ENCODE peak calls at places on chromosomes 1 and 21, in eight cellular contexts. One of them, this sample, is unnamed.

GRCh38 chr1:241114699-241115233 is 242.2 kb downstream of the RGS7 start:
- DNase-seq in mesenchymal stem cell: no peak
- DNase-seq in HAP-1: no peak
- DNase-seq in A549: no peak
- DNase-seq in OCI-LY7: no peak
- DNase-seq in mucosa of descending colon: no peak
- DNase-seq in HCT116: no peak
- DNase-seq in stomach: no peak
- DNase-seq in this sample: no peak

GRCh38 chr1:234878288-234878687 is 250.3 kb downstream of the TOMM20 start:
- DNase-seq in mesenchymal stem cell: no peak
- DNase-seq in mucosa of descending colon: no peak
- DNase-seq in HCT116: no peak
- DNase-seq in HAP-1: no peak
- DNase-seq in stomach: no peak
- DNase-seq in OCI-LY7: no peak
- DNase-seq in A549: no peak
- DNase-seq in this sample: peak; percentile 50

GRCh38 chr1:44016875-44017400 is 14.3 kb downstream of the SLC6A9 start:
- DNase-seq in A549: no peak
- DNase-seq in mucosa of descending colon: no peak
- DNase-seq in OCI-LY7: no peak
- DNase-seq in HCT116: no peak
- DNase-seq in HAP-1: no peak
- DNase-seq in stomach: no peak
- DNase-seq in mesenchymal stem cell: no peak
- DNase-seq in this sample: no peak

GRCh38 chr1:14623090-14623489 is 24.6 kb downstream of the KAZN start:
- DNase-seq in stomach: no peak
- DNase-seq in mesenchymal stem cell: no peak
- DNase-seq in mucosa of descending colon: no peak
- DNase-seq in HAP-1: no peak
- DNase-seq in HCT116: no peak
- DNase-seq in OCI-LY7: no peak
- DNase-seq in A549: no peak
- DNase-seq in this sample: no peak

GRCh38 chr1:55400560-55400959 is 185.4 kb upstream of the USP24 start:
- DNase-seq in mucosa of descending colon: no peak
- DNase-seq in HAP-1: no peak
- DNase-seq in A549: no peak
- DNase-seq in HCT116: no peak
- DNase-seq in mesenchymal stem cell: no peak
- DNase-seq in OCI-LY7: no peak
- DNase-seq in stomach: no peak
- DNase-seq in this sample: no peak

GRCh38 chr21:28324690-28325089 is 668.0 kb downstream of the LTN1 start:
- DNase-seq in mesenchymal stem cell: no peak
- DNase-seq in OCI-LY7: no peak
- DNase-seq in A549: no peak
- DNase-seq in stomach: no peak
- DNase-seq in mucosa of descending colon: no peak
- DNase-seq in HCT116: no peak
- DNase-seq in HAP-1: no peak
- DNase-seq in this sample: no peak

GRCh38 chr1:63651110-63651776 is 58.0 kb downstream of the PGM1 start:
- DNase-seq in HAP-1: no peak
- DNase-seq in mucosa of descending colon: no peak
- DNase-seq in mesenchymal stem cell: no peak
- DNase-seq in HCT116: no peak
- DNase-seq in stomach: no peak
- DNase-seq in OCI-LY7: no peak
- DNase-seq in A549: no peak
- DNase-seq in this sample: no peak

GRCh38 chr1:8816306-8816705 is 1.1 kb downstream of the RERE start:
- DNase-seq in HAP-1: no peak
- DNase-seq in stomach: no peak
- DNase-seq in A549: no peak
- DNase-seq in OCI-LY7: peak; percentile 14
- DNase-seq in HCT116: no peak
- DNase-seq in mesenchymal stem cell: peak; percentile 46
- DNase-seq in mucosa of descending colon: no peak
- DNase-seq in this sample: no peak

GRCh38 chr1:177873238-177873637 is 96.6 kb downstream of the SEC16B start:
- DNase-seq in mucosa of descending colon: no peak
- DNase-seq in HCT116: no peak
- DNase-seq in HAP-1: no peak
- DNase-seq in OCI-LY7: no peak
- DNase-seq in mesenchymal stem cell: peak; percentile 82
- DNase-seq in stomach: no peak
- DNase-seq in A549: no peak
- DNase-seq in this sample: no peak

DNA sequence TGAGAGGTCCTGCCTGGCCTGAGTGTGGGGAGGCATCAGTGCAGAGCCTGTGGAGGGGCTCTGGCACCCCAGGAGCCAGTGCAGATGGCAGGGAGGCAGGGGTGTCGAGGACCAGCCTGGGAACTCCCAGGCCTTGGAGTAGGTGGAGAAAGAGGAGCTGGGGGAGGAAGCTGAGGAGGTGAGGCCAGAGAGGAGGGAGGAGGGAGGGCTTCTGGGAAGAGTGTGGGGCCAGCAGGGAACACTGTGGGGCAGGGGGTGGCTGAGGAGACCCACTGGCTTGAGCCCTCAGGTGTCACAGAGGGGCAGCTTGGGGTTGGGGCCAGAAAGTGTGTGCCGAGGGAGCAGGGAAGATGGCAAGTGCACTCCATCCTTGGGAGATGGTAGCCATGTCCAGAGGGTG is 3.8 kb downstream of the COQ8A start:
- DNase-seq in mucosa of descending colon: no peak
- DNase-seq in mesenchymal stem cell: no peak
- DNase-seq in A549: no peak
- DNase-seq in stomach: no peak
- DNase-seq in HAP-1: no peak
- DNase-seq in HCT116: no peak
- DNase-seq in OCI-LY7: no peak
- DNase-seq in this sample: no peak
- H3K4me1 ChIP-seq in mucosa of descending colon: peaks cover 54% of the 10 kb centered on the region
- H3K4me1 ChIP-seq in mesenchymal stem cell: peaks cover 10% of the 10 kb centered on the region
- H3K4me1 ChIP-seq in A549: peaks cover 14% of the 10 kb centered on the region
- H3K4me1 ChIP-seq in stomach: peaks cover 69% of the 10 kb centered on the region
- H3K4me1 ChIP-seq in HAP-1: peaks cover 5% of the 10 kb centered on the region
- H3K4me1 ChIP-seq in HCT116: peaks cover 27% of the 10 kb centered on the region
- H3K4me1 ChIP-seq in OCI-LY7: peaks cover 16% of the 10 kb centered on the region
- H3K4me1 ChIP-seq in this sample: peaks cover 66% of the 10 kb centered on the region

DNA sequence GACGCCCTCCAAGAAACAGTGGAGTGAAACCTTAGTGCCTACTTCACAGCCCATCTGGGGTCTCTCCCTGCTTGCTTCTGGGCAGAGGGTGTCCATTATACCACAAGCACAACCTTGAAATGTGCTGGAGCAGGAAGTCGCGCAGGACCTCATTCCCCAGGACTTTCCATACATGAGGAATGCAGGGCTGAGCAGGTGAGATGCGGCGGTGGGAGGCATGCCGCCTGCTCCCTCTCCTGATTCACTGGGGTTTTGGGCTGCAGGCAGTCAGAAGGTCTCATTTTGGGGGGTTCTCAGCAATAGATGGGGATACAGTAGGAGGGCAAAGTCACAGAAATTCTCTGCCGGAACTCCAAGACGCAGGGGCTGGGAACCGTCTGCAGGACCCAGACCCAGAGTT is 15.7 kb upstream of the UMODL1 start:
- DNase-seq in OCI-LY7: no peak
- DNase-seq in A549: no peak
- DNase-seq in mesenchymal stem cell: no peak
- DNase-seq in HCT116: no peak
- DNase-seq in stomach: no peak
- DNase-seq in mucosa of descending colon: no peak
- DNase-seq in HAP-1: no peak
- DNase-seq in this sample: no peak
- H3K4me3 ChIP-seq in OCI-LY7: no peak overlapping the region
- H3K4me3 ChIP-seq in A549: no peak overlapping the region
- H3K4me3 ChIP-seq in mesenchymal stem cell: no peak overlapping the region
- H3K4me3 ChIP-seq in HCT116: no peak overlapping the region
- H3K4me3 ChIP-seq in stomach: no peak overlapping the region
- H3K4me3 ChIP-seq in mucosa of descending colon: no peak overlapping the region
- H3K4me3 ChIP-seq in HAP-1: no peak overlapping the region
- H3K4me3 ChIP-seq in this sample: no peak overlapping the region

DNA sequence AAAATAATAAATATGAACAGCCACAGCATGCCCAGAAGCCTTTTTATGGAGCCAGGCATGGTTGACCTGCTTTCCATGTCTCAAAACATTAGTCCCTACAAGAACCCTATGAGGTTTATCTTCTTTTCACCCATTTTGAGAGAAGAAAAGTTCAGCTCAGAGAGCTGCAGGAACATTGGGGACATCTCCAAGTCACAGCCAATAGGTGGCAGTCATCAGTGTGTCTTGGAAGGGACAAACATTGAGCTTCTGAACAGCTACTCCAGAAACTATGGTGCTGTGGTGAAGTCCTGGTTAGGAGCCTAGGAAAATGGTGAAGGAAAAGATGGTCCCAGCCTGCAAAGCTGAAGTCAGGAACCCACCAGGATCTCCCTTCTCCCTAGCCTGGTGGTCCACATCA is 73.6 kb downstream of the JMJD4 start:
- DNase-seq in stomach: no peak
- DNase-seq in mesenchymal stem cell: no peak
- DNase-seq in mucosa of descending colon: no peak
- DNase-seq in OCI-LY7: no peak
- DNase-seq in HCT116: no peak
- DNase-seq in A549: no peak
- DNase-seq in HAP-1: no peak
- DNase-seq in this sample: no peak
- H3K9me3 ChIP-seq in stomach: peaks cover 94% of the 10 kb centered on the region
- H3K9me3 ChIP-seq in mesenchymal stem cell: peaks cover 100% of the 10 kb centered on the region
- H3K9me3 ChIP-seq in mucosa of descending colon: peaks cover 100% of the 10 kb centered on the region
- H3K9me3 ChIP-seq in OCI-LY7: peaks cover 75% of the 10 kb centered on the region
- H3K9me3 ChIP-seq in HCT116: peaks cover 54% of the 10 kb centered on the region
- H3K9me3 ChIP-seq in A549: peaks cover 92% of the 10 kb centered on the region
- H3K9me3 ChIP-seq in HAP-1: peaks cover 20% of the 10 kb centered on the region
- H3K9me3 ChIP-seq in this sample: peaks cover 84% of the 10 kb centered on the region

GRCh38 chr1:53303175-53303574 is 24.7 kb downstream of the LRP8 start:
- DNase-seq in HAP-1: no peak
- DNase-seq in stomach: no peak
- DNase-seq in A549: no peak
- DNase-seq in OCI-LY7: no peak
- DNase-seq in HCT116: no peak
- DNase-seq in mucosa of descending colon: no peak
- DNase-seq in mesenchymal stem cell: no peak
- DNase-seq in this sample: no peak
- H3K4me1 ChIP-seq in HAP-1: no peaks in the 10 kb centered on the region
- H3K4me1 ChIP-seq in stomach: no peaks in the 10 kb centered on the region
- H3K4me1 ChIP-seq in A549: no peaks in the 10 kb centered on the region
- H3K4me1 ChIP-seq in OCI-LY7: no peaks in the 10 kb centered on the region
- H3K4me1 ChIP-seq in HCT116: peaks cover 8% of the 10 kb centered on the region
- H3K4me1 ChIP-seq in mucosa of descending colon: no peaks in the 10 kb centered on the region
- H3K4me1 ChIP-seq in mesenchymal stem cell: peaks cover 21% of the 10 kb centered on the region
- H3K4me1 ChIP-seq in this sample: no peaks in the 10 kb centered on the region

DNA sequence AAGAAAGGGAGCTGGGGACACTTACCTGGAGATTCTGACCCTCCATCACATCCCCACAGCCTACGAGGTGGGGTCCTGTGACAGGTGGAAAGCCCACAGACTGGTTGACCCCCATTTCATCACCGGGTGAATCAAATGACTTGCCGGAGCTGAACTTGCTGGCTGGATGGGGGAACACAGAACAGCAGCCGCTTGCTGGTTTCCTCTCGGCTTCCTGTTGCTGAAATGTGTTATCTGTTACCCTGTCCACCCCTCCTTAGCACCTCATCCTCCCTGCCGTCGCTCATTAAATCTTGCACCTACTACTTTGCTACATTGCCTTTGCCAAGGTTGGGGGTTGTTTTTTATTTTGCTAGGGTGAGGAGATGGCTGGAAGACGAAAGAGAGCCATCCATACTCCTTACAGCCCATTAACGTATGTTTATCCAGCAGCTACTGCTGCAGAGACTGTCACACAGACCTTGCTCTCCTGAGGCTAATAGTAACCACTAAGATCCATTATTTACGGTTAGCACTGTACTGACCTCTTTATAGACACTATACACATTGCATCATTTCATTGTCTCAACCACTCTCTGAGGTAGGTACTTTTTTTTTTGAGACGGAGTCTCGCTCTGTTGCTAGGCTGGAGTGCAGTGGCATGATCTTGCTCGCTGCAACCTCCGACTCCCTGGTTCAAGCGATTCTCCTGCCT is 7.0 kb downstream of the PAFAH2 start:
- DNase-seq in A549: no peak
- DNase-seq in OCI-LY7: no peak
- DNase-seq in HAP-1: no peak
- DNase-seq in HCT116: no peak
- DNase-seq in stomach: no peak
- DNase-seq in mesenchymal stem cell: no peak
- DNase-seq in mucosa of descending colon: no peak
- DNase-seq in this sample: no peak
- H3K4me3 ChIP-seq in A549: no peak overlapping the region
- H3K4me3 ChIP-seq in OCI-LY7: no peak overlapping the region
- H3K4me3 ChIP-seq in HAP-1: no peak overlapping the region
- H3K4me3 ChIP-seq in HCT116: no peak overlapping the region
- H3K4me3 ChIP-seq in stomach: no peak overlapping the region
- H3K4me3 ChIP-seq in mesenchymal stem cell: no peak overlapping the region
- H3K4me3 ChIP-seq in mucosa of descending colon: no peak overlapping the region
- H3K4me3 ChIP-seq in this sample: no peak overlapping the region

DNA sequence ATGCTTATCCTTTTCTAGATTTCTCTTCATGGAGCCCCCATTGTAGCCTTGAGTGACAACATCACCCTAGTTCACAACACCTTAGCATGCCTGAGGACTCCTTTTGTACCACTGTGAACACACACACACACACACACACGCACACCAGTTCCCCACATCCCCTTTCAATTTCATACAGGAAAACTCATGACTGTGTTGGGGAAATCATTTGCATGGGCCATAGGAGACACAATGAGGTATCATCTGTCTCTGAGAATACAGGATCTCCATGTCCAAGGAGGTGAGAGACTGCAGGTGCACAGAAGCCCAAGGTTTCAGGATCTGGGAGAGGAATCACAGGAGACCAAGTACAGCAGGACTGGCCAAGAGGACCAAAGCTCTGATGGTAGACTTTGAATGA is 119.7 kb downstream of the TPTE start:
- DNase-seq in mucosa of descending colon: no peak
- DNase-seq in HAP-1: no peak
- DNase-seq in HCT116: no peak
- DNase-seq in A549: no peak
- DNase-seq in stomach: no peak
- DNase-seq in OCI-LY7: no peak
- DNase-seq in mesenchymal stem cell: no peak
- DNase-seq in this sample: no peak
- H3K9me3 ChIP-seq in mucosa of descending colon: peaks cover 80% of the 10 kb centered on the region
- H3K9me3 ChIP-seq in HAP-1: peaks cover 24% of the 10 kb centered on the region
- H3K9me3 ChIP-seq in HCT116: peaks cover 53% of the 10 kb centered on the region
- H3K9me3 ChIP-seq in A549: no peaks in the 10 kb centered on the region
- H3K9me3 ChIP-seq in stomach: peaks cover 88% of the 10 kb centered on the region
- H3K9me3 ChIP-seq in OCI-LY7: peaks cover 26% of the 10 kb centered on the region
- H3K9me3 ChIP-seq in mesenchymal stem cell: peaks cover 21% of the 10 kb centered on the region
- H3K9me3 ChIP-seq in this sample: no peaks in the 10 kb centered on the region

GRCh38 chr1:209895709-209896108 is 42.3 kb upstream of the SYT14 start:
- DNase-seq in stomach: no peak
- DNase-seq in OCI-LY7: no peak
- DNase-seq in A549: no peak
- DNase-seq in HAP-1: no peak
- DNase-seq in mucosa of descending colon: no peak
- DNase-seq in mesenchymal stem cell: peak; percentile 26
- DNase-seq in HCT116: no peak
- DNase-seq in this sample: no peak
- H3K4me1 ChIP-seq in stomach: no peaks in the 10 kb centered on the region
- H3K4me1 ChIP-seq in OCI-LY7: no peaks in the 10 kb centered on the region
- H3K4me1 ChIP-seq in A549: peaks cover 4% of the 10 kb centered on the region
- H3K4me1 ChIP-seq in HAP-1: no peaks in the 10 kb centered on the region
- H3K4me1 ChIP-seq in mucosa of descending colon: no peaks in the 10 kb centered on the region
- H3K4me1 ChIP-seq in mesenchymal stem cell: peaks cover 10% of the 10 kb centered on the region
- H3K4me1 ChIP-seq in HCT116: peaks cover 3% of the 10 kb centered on the region
- H3K4me1 ChIP-seq in this sample: no peaks in the 10 kb centered on the region

This sample was measured in right lobe of liver.